ENCODE peak calls at places on chromosomes 11 and 22, in six cellular contexts. U is fibroblast of villous mesenchyme, P is ovary, V is mucosa of descending colon, R is NB4, C is cardiac fibroblast. H is an unnamed sample.

GRCh38 chr11:83070878-83071640 is 638 bp downstream of the RAB30 start:
- DNase-seq in U (peak; percentile 42), P (peak; percentile 70), V (peak; percentile 52), R (no peak), C (peak; percentile 33), H (peak; percentile 48)

GRCh38 chr22:47944941-47945340 is 1182.5 kb downstream of the TBC1D22A start:
- DNase-seq in U (no peak), P (no peak), V (no peak), R (no peak), C (no peak), H (no peak)

GRCh38 chr11:60984616-60985015 is 13.1 kb downstream of the CD6 start:
- DNase-seq in U (no peak), P (no peak), V (no peak), R (no peak), C (no peak), H (no peak)

GRCh38 chr22:17719911-17720310 is 54.4 kb downstream of the BID start:
- DNase-seq in U (no peak), P (no peak), V (no peak), R (no peak), C (no peak), H (no peak)

GRCh38 chr11:42555197-42555596 is 756.6 kb upstream of the API5 start:
- DNase-seq in U (no peak), P (no peak), V (no peak), R (no peak), C (no peak), H (no peak)

GRCh38 chr11:17760102-17761029 is 25.8 kb downstream of the KCNC1 start:
- DNase-seq in U (peak; percentile 41), P (no peak), V (peak; percentile 80), R (peak; percentile 64), C (peak; percentile 53), H (peak; percentile 65)

GRCh38 chr11:73592640-73593039 is 5.3 kb downstream of the FAM168A start:
- DNase-seq in U (no peak), P (no peak), V (no peak), R (no peak), C (no peak), H (no peak)

GRCh38 chr11:10730151-10730550 is 20.9 kb upstream of the CTR9 start:
- DNase-seq in U (no peak), P (no peak), V (no peak), R (peak; percentile 83), C (peak; percentile 28), H (no peak)

GRCh38 chr11:6365659-6366058 is 24.6 kb upstream of the SMPD1 start:
- DNase-seq in U (no peak), P (no peak), V (peak; percentile 67), R (no peak), C (no peak), H (no peak)

GRCh38 chr22:37920131-37920530 is 14.0 kb downstream of the MICALL1 start:
- DNase-seq in U (no peak), P (no peak), V (no peak), R (no peak), C (no peak), H (no peak)

GRCh38 chr22:49086606-49087157 is 741.0 kb downstream of the BRD1 start:
- DNase-seq in U (no peak), P (no peak), V (no peak), R (no peak), C (no peak), H (no peak)

GRCh38 chr11:67310246-67311050 is 7.1 kb downstream of the SSH3 start:
- DNase-seq in U (no peak), P (no peak), V (no peak), R (no peak), C (no peak), H (no peak)

GRCh38 chr11:103183981-103184592 is 74.9 kb downstream of the DYNC2H1 start:
- DNase-seq in U (no peak), P (no peak), V (no peak), R (no peak), C (no peak), H (peak; percentile 14)

GRCh38 chr11:96014234-96014633 is 90.3 kb upstream of the MTMR2 start:
- DNase-seq in U (peak; percentile 71), P (no peak), V (no peak), R (peak; percentile 92), C (peak; percentile 78), H (peak; percentile 71)

GRCh38 chr22:39292002-39292401 is 27.4 kb downstream of the RPL3 start:
- DNase-seq in U (no peak), P (no peak), V (no peak), R (no peak), C (no peak), H (no peak)

GRCh38 chr22:41367039-41367679 is 14.6 kb upstream of the TEF start:
- DNase-seq in U (peak; percentile 94), P (peak; percentile 99), V (peak; percentile 93), R (peak; percentile 80), C (peak; percentile 91), H (peak; percentile 99)

GRCh38 chr22:27218012-27218483 is 560.7 kb downstream of the MIAT start:
- DNase-seq in U (peak; percentile 79), P (no peak), V (no peak), R (no peak), C (no peak), H (no peak)

GRCh38 chr22:40797427-40797826 is 21.7 kb downstream of the SLC25A17 start:
- DNase-seq in U (peak; percentile 43), P (no peak), V (no peak), R (no peak), C (no peak), H (peak; percentile 38)

GRCh38 chr11:108734956-108735559 is 70.2 kb downstream of the DDX10 start:
- DNase-seq in U (peak; percentile 26), P (no peak), V (no peak), R (peak; percentile 39), C (peak; percentile 41), H (peak; percentile 49)

GRCh38 chr11:68583047-68583446 is 101.3 kb upstream of the GAL start:
- DNase-seq in U (peak; percentile 55), P (no peak), V (no peak), R (no peak), C (peak; percentile 82), H (peak; percentile 64)

GRCh38 chr11:40445391-40445790 is 1014.1 kb downstream of the LRRC4C start:
- DNase-seq in U (no peak), P (no peak), V (no peak), R (no peak), C (no peak), H (no peak)

GRCh38 chr22:50112151-50113118 is 22.6 kb downstream of the MOV10L1 start:
- DNase-seq in U (peak; percentile 91), P (no peak), V (no peak), R (peak; percentile 84), C (peak; percentile 89), H (peak; percentile 94)

GRCh38 chr11:71418643-71419042 is 29.6 kb downstream of the DHCR7 start:
- DNase-seq in U (no peak), P (no peak), V (no peak), R (no peak), C (no peak), H (no peak)

GRCh38 chr11:16924826-16925494 is 89.3 kb downstream of the PLEKHA7 start:
- DNase-seq in U (peak; percentile 22), P (peak; percentile 89), V (peak; percentile 83), R (no peak), C (peak; percentile 32), H (peak; percentile 43)

GRCh38 chr11:68340784-68341556 is 28.6 kb downstream of the LRP5 start:
- DNase-seq in U (no peak), P (no peak), V (no peak), R (no peak), C (peak; percentile 75), H (no peak)

GRCh38 chr22:23066200-23067022 is 3.9 kb upstream of the GNAZ start:
- DNase-seq in U (no peak), P (peak; percentile 33), V (no peak), R (no peak), C (no peak), H (no peak)

GRCh38 chr11:64563966-64564365 is 27.1 kb upstream of the SLC22A12 start:
- DNase-seq in U (no peak), P (no peak), V (no peak), R (no peak), C (no peak), H (no peak)

GRCh38 chr11:43377380-43377779 is 18.7 kb downstream of the TTC17 start:
- DNase-seq in U (no peak), P (no peak), V (no peak), R (no peak), C (no peak), H (no peak)

GRCh38 chr11:104531075-104531474 is 367.1 kb upstream of the PDGFD start:
- DNase-seq in U (no peak), P (no peak), V (no peak), R (peak; percentile 46), C (peak; percentile 23), H (peak; percentile 40)

GRCh38 chr11:12541588-12542151 is 132.6 kb upstream of the TEAD1 start:
- DNase-seq in U (no peak), P (no peak), V (no peak), R (no peak), C (no peak), H (no peak)

GRCh38 chr11:12540075-12540685 is 134.0 kb upstream of the TEAD1 start:
- DNase-seq in U (peak; percentile 40), P (no peak), V (no peak), R (no peak), C (peak; percentile 65), H (peak; percentile 59)

GRCh38 chr11:12542186-12542935 is 131.9 kb upstream of the TEAD1 start:
- DNase-seq in U (no peak), P (no peak), V (no peak), R (no peak), C (no peak), H (no peak)

GRCh38 chr11:12539570-12539969 is 134.7 kb upstream of the TEAD1 start:
- DNase-seq in U (peak; percentile 90), P (no peak), V (no peak), R (no peak), C (peak; percentile 95), H (peak; percentile 87)

GRCh38 chr11:12540913-12541587 is 133.2 kb upstream of the TEAD1 start:
- DNase-seq in U (peak; percentile 72), P (peak; percentile 53), V (no peak), R (no peak), C (peak; percentile 85), H (peak; percentile 83)
- TF ChIP-seq CTCF in U (peak; percentile 46), P (no peak), V (no peak), R (no peak), C (peak; percentile 47), H (peak; percentile 55)

GRCh38 chr11:19919050-19919561 is 206.5 kb downstream of the NAV2 start:
- DNase-seq in U (peak; percentile 85), P (no peak), V (no peak), R (no peak), C (peak; percentile 97), H (peak; percentile 94)
- H3K4me3 ChIP-seq in U (no peak overlapping the region), P (no peak overlapping the region), V (no peak overlapping the region), R (no peak overlapping the region), C (no peak overlapping the region), H (no peak overlapping the region)

GRCh38 chr11:45270946-45271345 is 15.2 kb downstream of the SYT13 start:
- DNase-seq in U (no peak), P (no peak), V (no peak), R (no peak), C (no peak), H (no peak)
- TF ChIP-seq CTCF in U (no peak), P (no peak), V (no peak), R (no peak), C (no peak), H (no peak)

DNA sequence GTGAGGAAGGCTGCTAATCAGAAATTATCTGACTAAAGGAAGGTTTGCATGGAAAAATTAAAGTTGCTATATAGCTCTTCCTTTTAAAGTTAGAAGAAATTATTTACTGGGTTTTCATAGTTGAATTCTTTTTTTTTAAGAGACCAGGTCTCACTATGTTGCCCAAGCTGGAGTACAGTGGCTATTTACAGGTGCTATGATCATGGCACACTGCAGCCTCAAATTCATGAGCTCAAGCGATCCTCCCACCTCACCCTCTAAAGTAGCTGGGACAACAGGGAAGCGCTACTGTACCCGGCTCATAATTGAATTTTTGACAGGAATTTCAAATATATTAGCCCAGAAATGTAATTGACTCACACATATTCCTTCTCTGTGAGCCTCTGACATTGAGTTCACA is 3.9 kb downstream of the MSANTD2 start:
- DNase-seq in U (no peak), P (no peak), V (no peak), R (no peak), C (no peak), H (no peak)
- H3K4me3 ChIP-seq in U (no peak overlapping the region), P (no peak overlapping the region), V (no peak overlapping the region), R (no peak overlapping the region), C (no peak overlapping the region), H (no peak overlapping the region)

H was measured in choroid plexus epithelial cell.